ENCODE peak calls at places on chromosome 9, in four cellular contexts. E, F, C and M are unnamed samples.

GRCh38 chr9:133710661-133711427 is 27.3 kb downstream of the SARDH start:
- DNase-seq in E (no peak), F (no peak), C (no peak), M (no peak)

GRCh38 chr9:132458432-132458831 is 48.4 kb downstream of the CFAP77 start:
- DNase-seq in E (no peak), F (no peak), C (no peak), M (no peak)

GRCh38 chr9:37466037-37466709 is 923 bp upstream of the ZBTB5 start:
- DNase-seq in E (peak; percentile 73), F (peak; percentile 25), C (no peak), M (peak; percentile 39)

GRCh38 chr9:106818034-106818433 is 44.9 kb upstream of the ZNF462 start:
- DNase-seq in E (no peak), F (no peak), C (no peak), M (no peak)

GRCh38 chr9:109179801-109180523 is 12.9 kb upstream of the FRRS1L start:
- DNase-seq in E (no peak), F (no peak), C (no peak), M (no peak)

GRCh38 chr9:18700714-18701113 is 226.8 kb downstream of the ADAMTSL1 start:
- DNase-seq in E (no peak), F (no peak), C (no peak), M (no peak)

GRCh38 chr9:1939926-1940368 is 75.2 kb upstream of the SMARCA2 start:
- DNase-seq in E (peak; percentile 26), F (peak; percentile 12), C (peak; percentile 82), M (peak; percentile 40)

GRCh38 chr9:33129886-33130284 is 37.3 kb downstream of the B4GALT1 start:
- DNase-seq in E (no peak), F (no peak), C (no peak), M (no peak)

GRCh38 chr9:110095776-110096175 is 112.2 kb downstream of the C9orf152 start:
- DNase-seq in E (no peak), F (no peak), C (no peak), M (no peak)

GRCh38 chr9:137434498-137435380 is 6.4 kb downstream of the ENTPD8 start:
- DNase-seq in E (no peak), F (no peak), C (no peak), M (no peak)

GRCh38 chr9:94681508-94681907 is 42.2 kb upstream of the FBP1 start:
- DNase-seq in E (peak; percentile 65), F (peak; percentile 73), C (peak; percentile 17), M (peak; percentile 72)

GRCh38 chr9:133104718-133105460 is 16.2 kb downstream of the RALGDS start:
- DNase-seq in E (no peak), F (no peak), C (no peak), M (no peak)

GRCh38 chr9:16461851-16462250 is 408.6 kb downstream of the BNC2 start:
- DNase-seq in E (no peak), F (no peak), C (no peak), M (no peak)

GRCh38 chr9:86821011-86821845 is 126.1 kb downstream of the GAS1 start:
- DNase-seq in E (no peak), F (no peak), C (no peak), M (no peak)

GRCh38 chr9:2622361-2623045 is 916 bp downstream of the VLDLR start:
- DNase-seq in E (no peak), F (no peak), C (no peak), M (peak; percentile 18)

GRCh38 chr9:78612089-78612488 is 315.2 kb downstream of the PSAT1 start:
- DNase-seq in E (no peak), F (no peak), C (no peak), M (no peak)

GRCh38 chr9:88587182-88587581 is 52.2 kb downstream of the NXNL2 start:
- DNase-seq in E (no peak), F (no peak), C (no peak), M (no peak)

GRCh38 chr9:83477571-83477970 is 60.6 kb downstream of the FRMD3 start:
- DNase-seq in E (no peak), F (no peak), C (no peak), M (no peak)

GRCh38 chr9:119372951-119373350 is 3.7 kb upstream of the BRINP1 start:
- DNase-seq in E (no peak), F (no peak), C (no peak), M (no peak)

GRCh38 chr9:34185778-34186551 is 7.1 kb downstream of the UBAP1 start:
- DNase-seq in E (peak; percentile 28), F (no peak), C (peak; percentile 51), M (no peak)

GRCh38 chr9:2109066-2109650 is 94.0 kb downstream of the SMARCA2 start:
- DNase-seq in E (no peak), F (no peak), C (no peak), M (no peak)

GRCh38 chr9:79220246-79220645 is 351.5 kb upstream of the TLE4 start:
- DNase-seq in E (no peak), F (no peak), C (no peak), M (no peak)

GRCh38 chr9:68515304-68516017 is 25.2 kb downstream of the TMEM252 start:
- DNase-seq in E (no peak), F (no peak), C (no peak), M (no peak)

GRCh38 chr9:112145886-112146285 is 29.2 kb downstream of the SUSD1 start:
- DNase-seq in E (no peak), F (no peak), C (no peak), M (no peak)

GRCh38 chr9:132094314-132094791 is 14.7 kb upstream of the MED27 start:
- DNase-seq in E (no peak), F (no peak), C (no peak), M (no peak)

GRCh38 chr9:104907278-104907951 is 20.5 kb downstream of the ABCA1 start:
- DNase-seq in E (no peak), F (no peak), C (no peak), M (no peak)

GRCh38 chr9:129558551-129559505 is 62.1 kb downstream of the C9orf50 start:
- DNase-seq in E (no peak), F (peak; percentile 99), C (no peak), M (no peak)

GRCh38 chr9:86783884-86784283 is 163.4 kb downstream of the GAS1 start:
- DNase-seq in E (no peak), F (no peak), C (no peak), M (no peak)

GRCh38 chr9:121326130-121326838 is 43.8 kb downstream of the STOM start:
- DNase-seq in E (no peak), F (no peak), C (no peak), M (no peak)

GRCh38 chr9:35293381-35293780 is 131.6 kb downstream of the UNC13B start:
- DNase-seq in E (no peak), F (no peak), C (no peak), M (no peak)

GRCh38 chr9:21252727-21253547 is 13.1 kb upstream of the IFNA14 start:
- DNase-seq in E (no peak), F (peak; percentile 10), C (no peak), M (peak; percentile 50)

GRCh38 chr9:110808599-110808980 is 140.0 kb downstream of the MUSK start:
- DNase-seq in E (no peak), F (no peak), C (peak; percentile 93), M (no peak)

GRCh38 chr9:121949364-121949763 is 143.7 kb downstream of the TTLL11 start:
- DNase-seq in E (no peak), F (no peak), C (no peak), M (no peak)

GRCh38 chr9:687034-687785 is 154.3 kb upstream of the DMRT1 start:
- DNase-seq in E (no peak), F (no peak), C (no peak), M (no peak)

GRCh38 chr9:127494304-127494702 is 43.0 kb downstream of the LRSAM1 start:
- DNase-seq in E (no peak), F (no peak), C (no peak), M (no peak)

GRCh38 chr9:127493592-127494303 is 42.4 kb downstream of the LRSAM1 start:
- DNase-seq in E (no peak), F (no peak), C (no peak), M (no peak)

GRCh38 chr9:127497656-127498290 is 46.5 kb downstream of the LRSAM1 start:
- DNase-seq in E (no peak), F (no peak), C (no peak), M (no peak)

GRCh38 chr9:127496974-127497373 is 45.7 kb downstream of the LRSAM1 start:
- DNase-seq in E (no peak), F (no peak), C (no peak), M (no peak)

DNA sequence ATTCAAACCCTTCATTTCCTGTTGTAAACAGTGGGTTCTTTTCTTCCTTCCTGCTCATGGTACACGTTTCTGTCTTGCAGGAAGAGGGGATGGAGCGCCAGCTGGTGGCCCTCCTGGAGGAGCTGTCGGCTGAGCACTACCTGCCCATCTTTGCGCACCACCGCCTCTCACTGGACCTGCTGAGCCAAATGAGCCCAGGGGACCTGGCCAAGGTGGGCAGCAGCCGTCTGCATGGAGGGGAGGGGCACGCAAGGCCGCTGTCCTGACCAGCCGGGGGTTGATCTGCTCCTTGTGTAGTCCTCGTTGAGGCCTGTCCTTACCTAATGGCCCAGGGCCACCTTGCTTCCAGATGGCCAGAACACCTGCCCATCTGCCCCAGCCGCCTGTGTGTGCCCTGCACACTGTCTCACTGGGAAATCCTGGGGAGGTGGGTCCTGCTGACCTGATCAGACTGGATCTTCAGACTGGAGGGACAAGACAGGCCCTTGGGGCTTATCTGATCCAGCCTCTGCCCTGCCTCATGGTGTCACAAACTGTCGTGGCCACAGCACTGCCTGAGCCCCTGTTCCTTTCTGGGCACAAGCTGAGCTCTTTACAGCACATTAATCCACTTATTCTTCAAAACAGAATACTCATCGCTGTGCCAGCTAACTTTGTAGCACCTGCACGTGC is 44.7 kb downstream of the LRSAM1 start:
- DNase-seq in E (no peak), F (no peak), C (no peak), M (no peak)
- TF ChIP-seq FOXM1 in E (no peak), F (no peak), C (no peak), M (no peak)

GRCh38 chr9:14924821-14925220 is 14.6 kb upstream of the FREM1 start:
- DNase-seq in E (no peak), F (peak; percentile 16), C (no peak), M (no peak)

GRCh38 chr9:14926941-14927624 is 16.9 kb upstream of the FREM1 start:
- DNase-seq in E (peak; percentile 7), F (no peak), C (no peak), M (no peak)

GRCh38 chr9:14923701-14924100 is 13.5 kb upstream of the FREM1 start:
- DNase-seq in E (no peak), F (no peak), C (no peak), M (no peak)
- TF ChIP-seq TARDBP in E (no peak), F (no peak), C (no peak), M (no peak)

GRCh38 chr9:135906291-135907005 is 898 bp downstream of the CAMSAP1 start:
- DNase-seq in E (no peak), F (no peak), C (no peak), M (no peak)
- TF ChIP-seq FOXM1 in E (no peak), F (no peak), C (no peak), M (no peak)

DNA sequence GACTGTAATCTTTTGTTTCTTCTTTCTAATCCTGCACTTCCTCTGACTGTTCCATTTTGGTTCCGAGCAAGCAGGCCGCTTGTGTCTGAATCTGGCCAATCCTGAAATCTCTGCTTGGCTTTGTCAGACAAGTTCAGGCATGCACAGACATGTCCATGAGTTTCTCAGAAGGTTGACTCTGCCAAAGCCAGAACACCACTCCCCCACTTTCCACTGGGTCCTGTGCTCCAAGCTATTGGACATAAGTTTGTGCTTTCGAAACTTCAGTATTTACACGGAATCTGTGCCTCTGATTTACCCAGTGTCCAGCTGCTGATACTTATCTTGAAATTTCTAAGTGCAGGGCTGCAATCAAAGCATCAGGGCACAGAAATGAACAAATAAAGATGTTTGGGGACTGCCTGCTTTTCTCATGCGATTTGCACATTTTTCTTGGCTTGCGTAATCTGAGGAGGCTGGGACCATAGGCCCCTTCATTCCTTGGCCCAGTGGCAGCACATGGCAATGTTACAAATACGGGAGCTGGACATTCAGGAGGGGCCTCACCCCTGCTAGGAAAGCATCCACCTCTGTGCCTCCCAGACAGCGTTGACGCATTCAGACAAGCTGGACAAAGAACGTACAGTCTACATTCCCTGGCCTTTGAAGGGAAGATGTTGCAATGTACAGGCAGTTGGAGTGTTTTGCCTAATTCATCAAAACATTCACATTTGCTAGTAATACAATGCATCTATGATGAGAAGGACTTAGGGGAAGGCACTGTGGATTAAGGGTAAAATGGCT is 209.2 kb upstream of the PAPPA start:
- DNase-seq in E (no peak), F (peak; percentile 99), C (no peak), M (no peak)
- TF ChIP-seq TARDBP in E (no peak), F (peak; percentile 97), C (no peak), M (no peak)